ENCODE peak calls at places on chromosomes 3 and 15, in five cellular contexts. One of them, this sample, is unnamed. For H3K4me1, the result is how much of the 10 kb centered on the place peaks cover.

GRCh38 chr15:44296625-44297524 is 8.4 kb downstream of the GOLM2 start:
- DNase-seq in A549: peak
- DNase-seq in upper lobe of right lung: no peak
- DNase-seq in tibial nerve: no peak
- DNase-seq in CD8-positive, alpha-beta memory T cell: no peak
- DNase-seq in this sample: no peak

GRCh38 chr3:66200786-66201185 is 20.0 kb upstream of the SLC25A26 start:
- DNase-seq in CD8-positive, alpha-beta memory T cell: no peak
- DNase-seq in tibial nerve: no peak
- DNase-seq in A549: no peak
- DNase-seq in upper lobe of right lung: no peak
- DNase-seq in this sample: no peak

GRCh38 chr3:32453346-32453745 is 49.3 kb downstream of the CMTM6 start:
- DNase-seq in A549: no peak
- DNase-seq in CD8-positive, alpha-beta memory T cell: no peak
- DNase-seq in upper lobe of right lung: no peak
- DNase-seq in tibial nerve: no peak
- DNase-seq in this sample: peak

GRCh38 chr15:87477759-87478687 is 778.5 kb downstream of the NTRK3 start:
- DNase-seq in CD8-positive, alpha-beta memory T cell: no peak
- DNase-seq in A549: peak
- DNase-seq in upper lobe of right lung: no peak
- DNase-seq in tibial nerve: peak
- DNase-seq in this sample: no peak

GRCh38 chr3:127547761-127548605 is 42.5 kb downstream of the TPRA1 start:
- DNase-seq in CD8-positive, alpha-beta memory T cell: peak
- DNase-seq in upper lobe of right lung: peak
- DNase-seq in tibial nerve: peak
- DNase-seq in A549: peak
- DNase-seq in this sample: peak

GRCh38 chr3:64392001-64392400 is 166.7 kb upstream of the PRICKLE2 start:
- DNase-seq in tibial nerve: no peak
- DNase-seq in upper lobe of right lung: no peak
- DNase-seq in CD8-positive, alpha-beta memory T cell: no peak
- DNase-seq in A549: no peak
- DNase-seq in this sample: no peak

GRCh38 chr3:42377681-42378080 is 32.7 kb downstream of the LYZL4 start:
- DNase-seq in tibial nerve: no peak
- DNase-seq in CD8-positive, alpha-beta memory T cell: no peak
- DNase-seq in A549: no peak
- DNase-seq in upper lobe of right lung: no peak
- DNase-seq in this sample: no peak

GRCh38 chr3:69120879-69121464 is 1.4 kb downstream of the LMOD3 start:
- DNase-seq in A549: peak
- DNase-seq in upper lobe of right lung: no peak
- DNase-seq in tibial nerve: peak
- DNase-seq in CD8-positive, alpha-beta memory T cell: peak
- DNase-seq in this sample: peak

GRCh38 chr3:108126348-108126747 is 35.5 kb upstream of the CD47 start:
- DNase-seq in CD8-positive, alpha-beta memory T cell: no peak
- DNase-seq in upper lobe of right lung: no peak
- DNase-seq in A549: no peak
- DNase-seq in tibial nerve: no peak
- DNase-seq in this sample: no peak

GRCh38 chr3:108123326-108123725 is 32.5 kb upstream of the CD47 start:
- DNase-seq in upper lobe of right lung: no peak
- DNase-seq in A549: no peak
- DNase-seq in tibial nerve: no peak
- DNase-seq in CD8-positive, alpha-beta memory T cell: no peak
- DNase-seq in this sample: no peak

GRCh38 chr3:108125550-108126071 is 34.8 kb upstream of the CD47 start:
- DNase-seq in upper lobe of right lung: no peak
- DNase-seq in tibial nerve: no peak
- DNase-seq in CD8-positive, alpha-beta memory T cell: peak
- DNase-seq in A549: no peak
- DNase-seq in this sample: no peak

GRCh38 chr3:108125151-108125540 is 34.3 kb upstream of the CD47 start:
- DNase-seq in upper lobe of right lung: no peak
- DNase-seq in A549: no peak
- DNase-seq in tibial nerve: no peak
- DNase-seq in CD8-positive, alpha-beta memory T cell: no peak
- DNase-seq in this sample: no peak

DNA sequence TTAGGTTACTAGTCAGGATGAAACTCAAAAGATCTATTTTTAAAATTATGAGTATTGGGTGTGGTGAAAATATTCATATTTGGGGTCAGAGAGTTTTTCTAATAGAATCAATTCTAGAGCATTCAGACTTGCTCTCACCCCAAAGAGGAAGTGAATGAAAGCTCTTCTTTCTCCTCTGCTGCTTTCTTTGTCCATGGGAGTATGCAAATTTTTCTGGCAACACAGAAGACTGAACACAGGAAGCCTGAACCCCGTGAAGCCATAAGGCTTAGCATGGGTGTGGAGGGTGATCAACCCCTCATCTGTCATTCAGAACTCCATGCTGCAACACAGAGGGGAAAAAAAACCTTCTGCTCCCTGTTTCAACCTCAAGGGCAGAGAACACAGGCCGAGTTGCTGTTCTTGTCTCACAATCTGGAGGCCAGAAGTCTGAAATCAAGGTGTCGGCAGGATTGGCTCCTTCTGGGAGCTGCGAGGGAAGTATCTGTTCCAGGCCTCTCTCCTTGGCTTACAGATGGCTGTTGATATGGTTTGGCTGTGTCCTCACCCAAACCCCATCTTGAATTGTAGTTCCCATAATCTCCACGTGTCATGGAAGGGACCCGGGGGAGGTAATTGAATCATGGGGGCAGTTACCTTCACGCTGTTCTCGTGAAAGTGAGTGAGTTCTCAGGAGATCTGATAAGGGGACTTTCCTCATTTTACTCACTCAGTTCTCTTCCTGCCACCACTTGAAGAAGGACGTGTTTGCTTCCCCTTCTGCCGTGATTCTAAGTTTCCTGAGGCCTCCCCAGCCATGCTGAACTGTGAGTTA is 33.7 kb upstream of the CD47 start:
- DNase-seq in A549: no peak
- DNase-seq in CD8-positive, alpha-beta memory T cell: peak
- DNase-seq in tibial nerve: no peak
- DNase-seq in upper lobe of right lung: no peak
- DNase-seq in this sample: no peak
- H3K27ac ChIP-seq in A549: no peak
- H3K27ac ChIP-seq in CD8-positive, alpha-beta memory T cell: peak
- H3K27ac ChIP-seq in tibial nerve: peak
- H3K27ac ChIP-seq in upper lobe of right lung: peak
- H3K27ac ChIP-seq in this sample: no peak

GRCh38 chr3:61808999-61809398 is 247.6 kb downstream of the PTPRG start:
- DNase-seq in CD8-positive, alpha-beta memory T cell: no peak
- DNase-seq in upper lobe of right lung: no peak
- DNase-seq in A549: no peak
- DNase-seq in tibial nerve: no peak
- DNase-seq in this sample: no peak

GRCh38 chr3:61806810-61807209 is 245.4 kb downstream of the PTPRG start:
- DNase-seq in upper lobe of right lung: no peak
- DNase-seq in A549: no peak
- DNase-seq in tibial nerve: no peak
- DNase-seq in CD8-positive, alpha-beta memory T cell: no peak
- DNase-seq in this sample: no peak

GRCh38 chr3:61808526-61808925 is 247.2 kb downstream of the PTPRG start:
- DNase-seq in tibial nerve: no peak
- DNase-seq in A549: no peak
- DNase-seq in CD8-positive, alpha-beta memory T cell: no peak
- DNase-seq in upper lobe of right lung: no peak
- DNase-seq in this sample: no peak

GRCh38 chr3:61809879-61810278 is 248.5 kb downstream of the PTPRG start:
- DNase-seq in CD8-positive, alpha-beta memory T cell: no peak
- DNase-seq in tibial nerve: peak
- DNase-seq in A549: no peak
- DNase-seq in upper lobe of right lung: no peak
- DNase-seq in this sample: no peak

GRCh38 chr3:61807865-61808276 is 246.5 kb downstream of the PTPRG start:
- DNase-seq in A549: no peak
- DNase-seq in upper lobe of right lung: no peak
- DNase-seq in CD8-positive, alpha-beta memory T cell: no peak
- DNase-seq in tibial nerve: no peak
- DNase-seq in this sample: no peak
- H3K4me1 ChIP-seq in A549: under half
- H3K4me1 ChIP-seq in upper lobe of right lung: under half
- H3K4me1 ChIP-seq in CD8-positive, alpha-beta memory T cell: under half
- H3K4me1 ChIP-seq in tibial nerve: under half
- H3K4me1 ChIP-seq in this sample: under half

GRCh38 chr3:46520531-46520930 is 22.8 kb downstream of the RTP3 start:
- DNase-seq in tibial nerve: no peak
- DNase-seq in upper lobe of right lung: no peak
- DNase-seq in CD8-positive, alpha-beta memory T cell: no peak
- DNase-seq in A549: no peak
- DNase-seq in this sample: no peak

GRCh38 chr3:46516521-46516920 is 18.7 kb downstream of the RTP3 start:
- DNase-seq in CD8-positive, alpha-beta memory T cell: no peak
- DNase-seq in A549: no peak
- DNase-seq in tibial nerve: no peak
- DNase-seq in upper lobe of right lung: no peak
- DNase-seq in this sample: no peak

GRCh38 chr3:46517016-46517770 is 19.4 kb downstream of the RTP3 start:
- DNase-seq in upper lobe of right lung: no peak
- DNase-seq in tibial nerve: no peak
- DNase-seq in CD8-positive, alpha-beta memory T cell: no peak
- DNase-seq in A549: no peak
- DNase-seq in this sample: peak

GRCh38 chr3:46519952-46520351 is 22.2 kb downstream of the RTP3 start:
- DNase-seq in tibial nerve: no peak
- DNase-seq in CD8-positive, alpha-beta memory T cell: no peak
- DNase-seq in upper lobe of right lung: no peak
- DNase-seq in A549: no peak
- DNase-seq in this sample: no peak

DNA sequence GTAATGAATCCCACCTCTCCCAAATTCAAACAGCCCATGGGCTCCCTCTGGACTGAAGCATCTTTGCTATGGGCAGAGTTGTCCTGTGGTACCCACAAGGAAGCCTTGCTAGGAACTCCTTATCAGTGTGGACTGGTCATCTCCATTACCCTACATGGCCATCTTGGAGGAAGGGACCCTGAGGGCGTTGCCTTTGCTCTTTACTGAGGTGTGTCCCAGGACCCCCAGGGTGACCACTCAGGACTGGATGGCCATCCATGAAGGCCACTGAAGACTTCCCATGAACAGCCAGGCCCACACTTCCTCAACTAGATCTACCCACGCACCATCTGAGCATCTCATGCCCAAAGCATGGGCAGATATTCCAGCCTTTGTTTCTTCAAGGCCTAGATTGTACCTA is 20.0 kb downstream of the RTP3 start:
- DNase-seq in tibial nerve: no peak
- DNase-seq in A549: no peak
- DNase-seq in upper lobe of right lung: no peak
- DNase-seq in CD8-positive, alpha-beta memory T cell: no peak
- DNase-seq in this sample: no peak
- H3K27ac ChIP-seq in tibial nerve: no peak
- H3K27ac ChIP-seq in A549: no peak
- H3K27ac ChIP-seq in upper lobe of right lung: no peak
- H3K27ac ChIP-seq in CD8-positive, alpha-beta memory T cell: no peak
- H3K27ac ChIP-seq in this sample: peak

GRCh38 chr3:96059301-96059700 is 755.1 kb upstream of the EPHA6 start:
- DNase-seq in A549: no peak
- DNase-seq in upper lobe of right lung: no peak
- DNase-seq in tibial nerve: no peak
- DNase-seq in CD8-positive, alpha-beta memory T cell: no peak
- DNase-seq in this sample: no peak
- H3K4me1 ChIP-seq in A549: under half
- H3K4me1 ChIP-seq in upper lobe of right lung: under half
- H3K4me1 ChIP-seq in tibial nerve: under half
- H3K4me1 ChIP-seq in CD8-positive, alpha-beta memory T cell: under half
- H3K4me1 ChIP-seq in this sample: under half

GRCh38 chr3:24240306-24240705 is 254.3 kb downstream of the THRB start:
- DNase-seq in CD8-positive, alpha-beta memory T cell: no peak
- DNase-seq in tibial nerve: no peak
- DNase-seq in upper lobe of right lung: no peak
- DNase-seq in A549: no peak
- DNase-seq in this sample: no peak

GRCh38 chr3:24237971-24238767 is 256.5 kb downstream of the THRB start:
- DNase-seq in tibial nerve: peak
- DNase-seq in upper lobe of right lung: no peak
- DNase-seq in A549: peak
- DNase-seq in CD8-positive, alpha-beta memory T cell: no peak
- DNase-seq in this sample: peak

GRCh38 chr3:24244491-24244890 is 250.2 kb downstream of the THRB start:
- DNase-seq in upper lobe of right lung: no peak
- DNase-seq in tibial nerve: no peak
- DNase-seq in A549: no peak
- DNase-seq in CD8-positive, alpha-beta memory T cell: no peak
- DNase-seq in this sample: no peak

GRCh38 chr3:24245056-24245455 is 249.6 kb downstream of the THRB start:
- DNase-seq in upper lobe of right lung: no peak
- DNase-seq in A549: no peak
- DNase-seq in CD8-positive, alpha-beta memory T cell: no peak
- DNase-seq in tibial nerve: no peak
- DNase-seq in this sample: no peak

GRCh38 chr3:24242012-24242698 is 252.5 kb downstream of the THRB start:
- DNase-seq in upper lobe of right lung: no peak
- DNase-seq in A549: no peak
- DNase-seq in tibial nerve: no peak
- DNase-seq in CD8-positive, alpha-beta memory T cell: no peak
- DNase-seq in this sample: peak
- H3K27ac ChIP-seq in upper lobe of right lung: no peak
- H3K27ac ChIP-seq in A549: peak
- H3K27ac ChIP-seq in tibial nerve: peak
- H3K27ac ChIP-seq in CD8-positive, alpha-beta memory T cell: no peak
- H3K27ac ChIP-seq in this sample: peak

GRCh38 chr3:175059788-175060187 is 200.7 kb downstream of the NAALADL2 start:
- DNase-seq in CD8-positive, alpha-beta memory T cell: no peak
- DNase-seq in tibial nerve: no peak
- DNase-seq in upper lobe of right lung: no peak
- DNase-seq in A549: no peak
- DNase-seq in this sample: no peak
- H3K4me1 ChIP-seq in CD8-positive, alpha-beta memory T cell: under half
- H3K4me1 ChIP-seq in tibial nerve: under half
- H3K4me1 ChIP-seq in upper lobe of right lung: under half
- H3K4me1 ChIP-seq in A549: under half
- H3K4me1 ChIP-seq in this sample: under half

This sample was measured in SJSA1.